ENCODE peak calls at places on chromosomes 6 and 20, in eight cellular contexts. One of them, this sample, is unnamed.

GRCh38 chr6:125019873-125020272 is 57.6 kb downstream of the RNF217 start:
- DNase-seq in OCI-LY7: no peak
- DNase-seq in GM23338: peak; percentile 35
- DNase-seq in PC-3: no peak
- DNase-seq in neural progenitor cell: no peak
- DNase-seq in HCT116: no peak
- DNase-seq in GM23248: no peak
- DNase-seq in MM.1S: no peak
- DNase-seq in this sample: no peak

GRCh38 chr6:158686311-158686710 is 36.5 kb downstream of the SYTL3 start:
- DNase-seq in OCI-LY7: no peak
- DNase-seq in PC-3: peak; percentile 53
- DNase-seq in GM23248: no peak
- DNase-seq in neural progenitor cell: no peak
- DNase-seq in GM23338: peak; percentile 42
- DNase-seq in HCT116: no peak
- DNase-seq in MM.1S: no peak
- DNase-seq in this sample: no peak

GRCh38 chr6:32700391-32701040 is 34.1 kb upstream of the HLA-DQB1 start:
- DNase-seq in neural progenitor cell: peak; percentile 77
- DNase-seq in MM.1S: peak; percentile 38
- DNase-seq in GM23338: peak; percentile 84
- DNase-seq in PC-3: peak; percentile 68
- DNase-seq in HCT116: peak; percentile 61
- DNase-seq in GM23248: peak; percentile 67
- DNase-seq in OCI-LY7: peak; percentile 70
- DNase-seq in this sample: peak; percentile 78

GRCh38 chr6:157550114-157550989 is 169.4 kb downstream of the ZDHHC14 start:
- DNase-seq in GM23248: no peak
- DNase-seq in GM23338: no peak
- DNase-seq in OCI-LY7: no peak
- DNase-seq in PC-3: no peak
- DNase-seq in HCT116: no peak
- DNase-seq in neural progenitor cell: no peak
- DNase-seq in MM.1S: no peak
- DNase-seq in this sample: no peak

GRCh38 chr20:48153523-48153922 is 368.2 kb upstream of the SULF2 start:
- DNase-seq in OCI-LY7: peak; percentile 27
- DNase-seq in HCT116: no peak
- DNase-seq in MM.1S: peak; percentile 73
- DNase-seq in GM23338: peak; percentile 17
- DNase-seq in neural progenitor cell: peak; percentile 68
- DNase-seq in GM23248: no peak
- DNase-seq in PC-3: peak; percentile 19
- DNase-seq in this sample: peak; percentile 48

GRCh38 chr6:146814148-146814750 is 215.5 kb downstream of the ADGB start:
- DNase-seq in HCT116: no peak
- DNase-seq in GM23338: no peak
- DNase-seq in OCI-LY7: no peak
- DNase-seq in GM23248: no peak
- DNase-seq in MM.1S: no peak
- DNase-seq in PC-3: no peak
- DNase-seq in neural progenitor cell: no peak
- DNase-seq in this sample: no peak

GRCh38 chr20:44247676-44248419 is 740 bp downstream of the GDAP1L1 start:
- DNase-seq in OCI-LY7: no peak
- DNase-seq in GM23248: peak; percentile 46
- DNase-seq in GM23338: peak; percentile 93
- DNase-seq in HCT116: no peak
- DNase-seq in neural progenitor cell: peak; percentile 94
- DNase-seq in PC-3: no peak
- DNase-seq in MM.1S: peak; percentile 16
- DNase-seq in this sample: peak; percentile 78

GRCh38 chr20:19440660-19441527 is 228.5 kb downstream of the SLC24A3 start:
- DNase-seq in OCI-LY7: no peak
- DNase-seq in HCT116: no peak
- DNase-seq in PC-3: no peak
- DNase-seq in MM.1S: peak; percentile 20
- DNase-seq in GM23338: no peak
- DNase-seq in GM23248: no peak
- DNase-seq in neural progenitor cell: no peak
- DNase-seq in this sample: no peak

GRCh38 chr6:42781811-42782688 is at the start of gene BICRAL:
- DNase-seq in GM23248: peak; percentile 76
- DNase-seq in PC-3: peak; percentile 78
- DNase-seq in MM.1S: peak; percentile 58
- DNase-seq in GM23338: peak; percentile 71
- DNase-seq in HCT116: peak; percentile 46
- DNase-seq in neural progenitor cell: peak; percentile 74
- DNase-seq in OCI-LY7: peak; percentile 74
- DNase-seq in this sample: peak; percentile 73

GRCh38 chr6:8029243-8029870 is 34.8 kb downstream of the BLOC1S5 start:
- DNase-seq in PC-3: no peak
- DNase-seq in neural progenitor cell: peak; percentile 27
- DNase-seq in OCI-LY7: no peak
- DNase-seq in GM23248: peak; percentile 21
- DNase-seq in HCT116: no peak
- DNase-seq in MM.1S: no peak
- DNase-seq in GM23338: no peak
- DNase-seq in this sample: no peak

GRCh38 chr6:11944111-11944510 is 68.0 kb upstream of the HIVEP1 start:
- DNase-seq in MM.1S: no peak
- DNase-seq in HCT116: no peak
- DNase-seq in PC-3: no peak
- DNase-seq in OCI-LY7: no peak
- DNase-seq in neural progenitor cell: no peak
- DNase-seq in GM23248: no peak
- DNase-seq in GM23338: no peak
- DNase-seq in this sample: peak; percentile 33

GRCh38 chr6:14270925-14271791 is 153.6 kb downstream of the CD83 start:
- DNase-seq in GM23338: no peak
- DNase-seq in MM.1S: no peak
- DNase-seq in neural progenitor cell: no peak
- DNase-seq in OCI-LY7: no peak
- DNase-seq in HCT116: peak; percentile 99
- DNase-seq in GM23248: peak; percentile 95
- DNase-seq in PC-3: peak; percentile 99
- DNase-seq in this sample: no peak

GRCh38 chr6:158002951-158003853 is 21.5 kb downstream of the SYNJ2 start:
- DNase-seq in HCT116: no peak
- DNase-seq in MM.1S: no peak
- DNase-seq in GM23248: peak; percentile 97
- DNase-seq in GM23338: no peak
- DNase-seq in OCI-LY7: no peak
- DNase-seq in neural progenitor cell: peak; percentile 50
- DNase-seq in PC-3: no peak
- DNase-seq in this sample: peak; percentile 64

GRCh38 chr20:47610247-47610944 is 108.7 kb downstream of the NCOA3 start:
- DNase-seq in MM.1S: peak; percentile 32
- DNase-seq in GM23248: peak; percentile 94
- DNase-seq in PC-3: peak; percentile 81
- DNase-seq in GM23338: no peak
- DNase-seq in HCT116: peak; percentile 71
- DNase-seq in OCI-LY7: peak; percentile 37
- DNase-seq in neural progenitor cell: no peak
- DNase-seq in this sample: peak; percentile 45

GRCh38 chr20:44914924-44915323 is 5.1 kb downstream of the PABPC1L start:
- DNase-seq in neural progenitor cell: no peak
- DNase-seq in MM.1S: no peak
- DNase-seq in OCI-LY7: no peak
- DNase-seq in HCT116: no peak
- DNase-seq in PC-3: no peak
- DNase-seq in GM23338: no peak
- DNase-seq in GM23248: no peak
- DNase-seq in this sample: no peak

GRCh38 chr6:161281092-161281491 is 7.2 kb upstream of the AGPAT4 start:
- DNase-seq in GM23338: no peak
- DNase-seq in MM.1S: no peak
- DNase-seq in HCT116: no peak
- DNase-seq in neural progenitor cell: no peak
- DNase-seq in PC-3: no peak
- DNase-seq in GM23248: no peak
- DNase-seq in OCI-LY7: no peak
- DNase-seq in this sample: no peak

GRCh38 chr6:4066029-4066755 is 12.7 kb downstream of the FAM217A start:
- DNase-seq in neural progenitor cell: no peak
- DNase-seq in GM23248: no peak
- DNase-seq in GM23338: no peak
- DNase-seq in MM.1S: no peak
- DNase-seq in OCI-LY7: no peak
- DNase-seq in PC-3: no peak
- DNase-seq in HCT116: no peak
- DNase-seq in this sample: no peak

GRCh38 chr6:8215631-8216030 is 113.3 kb upstream of the EEF1E1 start:
- DNase-seq in OCI-LY7: no peak
- DNase-seq in MM.1S: no peak
- DNase-seq in GM23338: no peak
- DNase-seq in GM23248: peak; percentile 77
- DNase-seq in neural progenitor cell: no peak
- DNase-seq in HCT116: no peak
- DNase-seq in PC-3: peak; percentile 35
- DNase-seq in this sample: peak; percentile 43

GRCh38 chr6:82381278-82381677 is 17.7 kb downstream of the TPBG start:
- DNase-seq in GM23248: no peak
- DNase-seq in PC-3: no peak
- DNase-seq in OCI-LY7: no peak
- DNase-seq in neural progenitor cell: peak; percentile 26
- DNase-seq in MM.1S: peak; percentile 43
- DNase-seq in GM23338: no peak
- DNase-seq in HCT116: no peak
- DNase-seq in this sample: no peak

GRCh38 chr20:47093567-47093966 is 198.9 kb downstream of the EYA2 start:
- DNase-seq in PC-3: peak; percentile 16
- DNase-seq in GM23338: no peak
- DNase-seq in neural progenitor cell: no peak
- DNase-seq in MM.1S: no peak
- DNase-seq in OCI-LY7: no peak
- DNase-seq in GM23248: no peak
- DNase-seq in HCT116: no peak
- DNase-seq in this sample: no peak

GRCh38 chr20:53942121-53942816 is 128.1 kb downstream of the BCAS1 start:
- DNase-seq in OCI-LY7: peak; percentile 63
- DNase-seq in HCT116: no peak
- DNase-seq in GM23248: no peak
- DNase-seq in GM23338: peak; percentile 67
- DNase-seq in PC-3: peak; percentile 35
- DNase-seq in MM.1S: peak; percentile 71
- DNase-seq in neural progenitor cell: peak; percentile 73
- DNase-seq in this sample: no peak

DNA sequence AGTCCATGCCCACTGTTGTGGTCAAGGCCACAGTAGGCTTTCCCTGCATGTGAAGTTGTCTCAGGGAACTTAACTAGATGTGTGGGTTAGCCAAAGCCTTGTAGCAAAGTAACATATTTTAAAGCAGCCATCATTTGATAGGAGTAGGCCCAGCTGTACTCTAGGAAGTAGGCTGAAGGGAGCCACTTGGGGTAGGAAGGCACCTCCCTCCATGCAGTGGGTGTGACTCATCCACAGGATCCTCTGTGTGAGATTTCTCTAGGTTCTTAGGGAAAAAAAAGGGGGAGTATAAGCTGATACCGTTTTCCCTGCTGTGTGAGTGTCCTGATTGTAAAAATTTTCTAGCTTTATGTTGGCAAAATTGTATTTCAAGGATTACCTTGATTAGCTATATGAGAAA is 44.7 kb downstream of the VAPB start:
- DNase-seq in MM.1S: no peak
- DNase-seq in OCI-LY7: no peak
- DNase-seq in GM23338: no peak
- DNase-seq in PC-3: peak; percentile 60
- DNase-seq in neural progenitor cell: no peak
- DNase-seq in HCT116: no peak
- DNase-seq in GM23248: peak; percentile 81
- DNase-seq in this sample: peak; percentile 31
- H4K20me1 ChIP-seq in MM.1S: peaks cover 5% of the 10 kb centered on the region
- H4K20me1 ChIP-seq in OCI-LY7: no peaks in the 10 kb centered on the region
- H4K20me1 ChIP-seq in GM23338: no peaks in the 10 kb centered on the region
- H4K20me1 ChIP-seq in PC-3: peaks cover 22% of the 10 kb centered on the region
- H4K20me1 ChIP-seq in neural progenitor cell: peaks cover 50% of the 10 kb centered on the region
- H4K20me1 ChIP-seq in HCT116: no peaks in the 10 kb centered on the region
- H4K20me1 ChIP-seq in GM23248: peaks cover 13% of the 10 kb centered on the region
- H4K20me1 ChIP-seq in this sample: peaks cover 16% of the 10 kb centered on the region

DNA sequence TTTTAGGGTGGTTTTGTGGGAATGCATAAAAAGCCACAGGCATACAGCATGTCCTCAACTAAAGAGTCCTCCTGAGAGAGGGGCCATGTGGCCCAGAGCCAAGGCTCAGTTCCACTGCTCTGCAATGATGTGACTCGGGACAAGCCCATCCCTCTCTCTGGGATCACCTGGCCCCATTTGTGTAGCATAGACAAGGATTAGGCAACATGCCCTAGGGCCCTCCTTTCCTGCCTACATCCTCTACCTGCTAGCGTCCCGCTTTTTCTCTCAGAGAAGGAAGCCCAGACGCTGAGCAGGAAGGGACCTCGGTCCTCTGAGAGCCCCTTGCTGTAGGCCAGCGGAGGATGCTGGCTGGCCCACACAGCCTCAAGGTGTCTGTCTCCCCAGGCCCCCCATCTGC is 8.8 kb downstream of the TGM2 start:
- DNase-seq in GM23338: no peak
- DNase-seq in MM.1S: no peak
- DNase-seq in OCI-LY7: no peak
- DNase-seq in GM23248: no peak
- DNase-seq in HCT116: no peak
- DNase-seq in neural progenitor cell: no peak
- DNase-seq in PC-3: no peak
- DNase-seq in this sample: no peak
- H3K27ac ChIP-seq in GM23338: no peak overlapping the region
- H3K27ac ChIP-seq in MM.1S: no peak overlapping the region
- H3K27ac ChIP-seq in OCI-LY7: no peak overlapping the region
- H3K27ac ChIP-seq in GM23248: no peak overlapping the region
- H3K27ac ChIP-seq in HCT116: no peak overlapping the region
- H3K27ac ChIP-seq in neural progenitor cell: no peak overlapping the region
- H3K27ac ChIP-seq in PC-3: peak overlapping the region; percentile 52
- H3K27ac ChIP-seq in this sample: no peak overlapping the region

DNA sequence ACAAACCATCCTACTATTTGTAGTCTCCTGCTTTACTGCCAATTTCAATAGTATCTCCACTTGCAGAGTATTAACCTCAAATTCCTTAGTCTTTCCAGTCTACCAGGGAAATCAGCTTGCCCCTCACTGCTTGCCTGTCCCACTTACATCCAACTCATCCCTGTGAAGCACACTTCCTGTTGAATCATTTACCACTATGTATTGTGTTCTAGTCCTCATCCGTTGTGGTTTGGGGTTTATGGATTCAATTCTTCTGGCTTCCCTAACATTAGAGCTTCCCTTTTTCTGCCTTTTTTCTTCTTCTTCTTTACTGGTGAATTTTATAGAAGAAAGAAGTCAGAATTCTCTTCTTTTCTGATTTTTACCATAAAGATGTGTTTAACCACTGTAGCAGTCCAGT is 5.1 kb upstream of the TXLNB start:
- DNase-seq in GM23338: no peak
- DNase-seq in HCT116: no peak
- DNase-seq in OCI-LY7: no peak
- DNase-seq in GM23248: peak; percentile 64
- DNase-seq in MM.1S: no peak
- DNase-seq in neural progenitor cell: no peak
- DNase-seq in PC-3: peak; percentile 66
- DNase-seq in this sample: no peak
- TF ChIP-seq EZH2phosphoT487 in GM23338: no peak
- TF ChIP-seq EZH2phosphoT487 in HCT116: no peak
- TF ChIP-seq EZH2phosphoT487 in OCI-LY7: no peak
- TF ChIP-seq EZH2phosphoT487 in GM23248: no peak
- TF ChIP-seq EZH2phosphoT487 in MM.1S: no peak
- TF ChIP-seq EZH2phosphoT487 in neural progenitor cell: no peak
- TF ChIP-seq EZH2phosphoT487 in PC-3: no peak
- TF ChIP-seq EZH2phosphoT487 in this sample: no peak

GRCh38 chr20:61985096-61985495 is 80.6 kb downstream of the TAF4 start:
- DNase-seq in GM23338: no peak
- DNase-seq in MM.1S: no peak
- DNase-seq in OCI-LY7: no peak
- DNase-seq in neural progenitor cell: no peak
- DNase-seq in GM23248: no peak
- DNase-seq in PC-3: no peak
- DNase-seq in HCT116: no peak
- DNase-seq in this sample: no peak
- H4K20me1 ChIP-seq in GM23338: peaks cover 8% of the 10 kb centered on the region
- H4K20me1 ChIP-seq in MM.1S: no peaks in the 10 kb centered on the region
- H4K20me1 ChIP-seq in OCI-LY7: no peaks in the 10 kb centered on the region
- H4K20me1 ChIP-seq in neural progenitor cell: peaks cover 7% of the 10 kb centered on the region
- H4K20me1 ChIP-seq in GM23248: no peaks in the 10 kb centered on the region
- H4K20me1 ChIP-seq in PC-3: no peaks in the 10 kb centered on the region
- H4K20me1 ChIP-seq in HCT116: no peaks in the 10 kb centered on the region
- H4K20me1 ChIP-seq in this sample: no peaks in the 10 kb centered on the region